ENCODE peak calls at places on chromosome 15, in five cellular contexts. I is testis; D is memory B cell; R is activated CD8-positive, alpha-beta memory T cell treated with anti-CD3 and anti-CD28 coated beads, Interleukin-2, amount 50 U/mL, for 4 hours; S is astrocyte of the cerebellum. Q is an unnamed sample.

GRCh38 chr15:26970712-26971210 is at the start of gene GABRG3:
- DNase-seq in I (peak), D (no peak), R (no peak), S (no peak), Q (no peak)

GRCh38 chr15:48940508-48940907 is 23.2 kb downstream of the SHC4 start:
- DNase-seq in I (no peak), D (no peak), R (no peak), S (peak), Q (no peak)

GRCh38 chr15:47551079-47551478 is 166.2 kb upstream of the SEMA6D start:
- DNase-seq in I (no peak), D (no peak), R (no peak), S (no peak), Q (no peak)

GRCh38 chr15:71186971-71187960 is 72.0 kb downstream of the THSD4 start:
- DNase-seq in I (no peak), D (no peak), R (no peak), S (peak), Q (peak)

GRCh38 chr15:100988874-100989273 is 69.7 kb downstream of the LRRK1 start:
- DNase-seq in I (no peak), D (no peak), R (no peak), S (no peak), Q (no peak)

GRCh38 chr15:41772720-41773331 is 1.5 kb upstream of the MAPKBP1 start:
- DNase-seq in I (peak), D (peak), R (peak), S (peak), Q (peak)

GRCh38 chr15:99440551-99441426 is 125.0 kb upstream of the MEF2A start:
- DNase-seq in I (peak), D (no peak), R (no peak), S (no peak), Q (no peak)

GRCh38 chr15:74817370-74817737 is 4.7 kb downstream of the LMAN1L start:
- DNase-seq in I (peak), D (no peak), R (no peak), S (no peak), Q (peak)

GRCh38 chr15:30059771-30060170 is 23.0 kb upstream of the GOLGA8J start:
- DNase-seq in I (no peak), D (no peak), R (no peak), S (no peak), Q (no peak)

GRCh38 chr15:37520026-37520425 is 414.4 kb upstream of the TMCO5A start:
- DNase-seq in I (no peak), D (no peak), R (no peak), S (no peak), Q (no peak)

GRCh38 chr15:39403674-39404117 is 177.2 kb upstream of the THBS1 start:
- DNase-seq in I (no peak), D (no peak), R (no peak), S (peak), Q (no peak)

GRCh38 chr15:70361891-70362290 is 264.2 kb upstream of the TLE3 start:
- DNase-seq in I (no peak), D (no peak), R (no peak), S (no peak), Q (no peak)

GRCh38 chr15:48498828-48499227 is 146.7 kb downstream of the FBN1 start:
- DNase-seq in I (no peak), D (no peak), R (no peak), S (no peak), Q (no peak)

GRCh38 chr15:52040167-52040900 is 21.3 kb downstream of the MAPK6 start:
- DNase-seq in I (peak), D (no peak), R (no peak), S (no peak), Q (peak)

GRCh38 chr15:39874890-39875549 is 45.0 kb downstream of the GPR176 start:
- DNase-seq in I (peak), D (no peak), R (no peak), S (no peak), Q (peak)

GRCh38 chr15:58396181-58396580 is 35.6 kb upstream of the LIPC start:
- DNase-seq in I (no peak), D (no peak), R (no peak), S (peak), Q (no peak)

GRCh38 chr15:69253156-69253555 is 45.6 kb upstream of the PAQR5 start:
- DNase-seq in I (no peak), D (no peak), R (no peak), S (peak), Q (peak)

GRCh38 chr15:68623301-68623892 is 44.6 kb downstream of the CORO2B start:
- DNase-seq in I (no peak), D (no peak), R (no peak), S (no peak), Q (no peak)

GRCh38 chr15:68578960-68579935 is at the start of gene CORO2B:
- DNase-seq in I (peak), D (no peak), R (no peak), S (no peak), Q (no peak)

GRCh38 chr15:48427960-48428547 is 96.8 kb downstream of the DUT start:
- DNase-seq in I (no peak), D (no peak), R (no peak), S (peak), Q (no peak)

GRCh38 chr15:99212401-99212800 is 37.0 kb downstream of the TTC23 start:
- DNase-seq in I (peak), D (no peak), R (no peak), S (no peak), Q (peak)

GRCh38 chr15:57537072-57537471 is 54.6 kb upstream of the MYZAP start:
- DNase-seq in I (no peak), D (no peak), R (no peak), S (peak), Q (peak)

GRCh38 chr15:68542771-68543544 is 35.8 kb upstream of the CORO2B start:
- DNase-seq in I (peak), D (no peak), R (no peak), S (peak), Q (peak)

GRCh38 chr15:95761742-95762141 is 568.8 kb upstream of the NR2F2 start:
- DNase-seq in I (no peak), D (no peak), R (no peak), S (no peak), Q (no peak)

GRCh38 chr15:46309914-46310313 is 675.1 kb downstream of the SQOR start:
- DNase-seq in I (no peak), D (no peak), R (no peak), S (no peak), Q (no peak)

GRCh38 chr15:77858677-77859490 is 218.6 kb downstream of the TBC1D2B start:
- DNase-seq in I (no peak), D (no peak), R (no peak), S (no peak), Q (no peak)

GRCh38 chr15:58840048-58840447 is 68.9 kb downstream of the MINDY2 start:
- DNase-seq in I (no peak), D (no peak), R (no peak), S (no peak), Q (no peak)

GRCh38 chr15:62075595-62076279 is 9.0 kb downstream of the C2CD4A start:
- DNase-seq in I (no peak), D (no peak), R (no peak), S (no peak), Q (no peak)

GRCh38 chr15:100601158-100601557 is 826 bp downstream of the LINS1 start:
- DNase-seq in I (peak), D (no peak), R (peak), S (no peak), Q (peak)

GRCh38 chr15:25670025-25670554 is 193.0 kb downstream of the ATP10A start:
- DNase-seq in I (peak), D (no peak), R (no peak), S (peak), Q (peak)